ENCODE peak calls at places on chromosomes 2 and 18, in eight cellular contexts. F is PC-3, N is progenitor cell of endocrine pancreas, U is OCI-LY7, T is NB4, B is endothelial cell, C is HFF-Myc, V is pancreas. K is an unnamed sample.

GRCh38 chr2:227095346-227095745 is 68.7 kb downstream of the COL4A4 start:
- DNase-seq in F (no peak), N (no peak), U (no peak), T (no peak), B (peak; percentile 9), C (no peak), V (no peak), K (no peak)

GRCh38 chr2:121075006-121075545 is 209.9 kb downstream of the TFCP2L1 start:
- DNase-seq in F (peak; percentile 95), N (no peak), U (peak; percentile 26), T (peak; percentile 88), B (no peak), C (peak; percentile 90), V (no peak), K (no peak)

GRCh38 chr2:216633616-216634316 is 546 bp downstream of the IGFBP2 start:
- DNase-seq in F (peak; percentile 25), N (peak; percentile 45), U (no peak), T (peak; percentile 75), B (peak; percentile 41), C (no peak), V (peak; percentile 53), K (no peak)

GRCh38 chr2:7018261-7018701 is 101.1 kb downstream of the RNF144A start:
- DNase-seq in F (no peak), N (no peak), U (no peak), T (no peak), B (no peak), C (no peak), V (no peak), K (no peak)

GRCh38 chr2:13193900-13194299 is 477.2 kb downstream of the TRIB2 start:
- DNase-seq in F (peak; percentile 50), N (no peak), U (peak; percentile 23), T (peak; percentile 49), B (peak; percentile 7), C (no peak), V (no peak), K (peak; percentile 9)

GRCh38 chr2:202290970-202291369 is 25.4 kb downstream of the NOP58 start:
- DNase-seq in F (no peak), N (no peak), U (no peak), T (no peak), B (no peak), C (no peak), V (no peak), K (no peak)

GRCh38 chr2:131040661-131041401 is 52.4 kb downstream of the FAM168B start:
- DNase-seq in F (no peak), N (no peak), U (no peak), T (peak; percentile 27), B (no peak), C (no peak), V (peak; percentile 71), K (no peak)

GRCh38 chr2:143219266-143219665 is 90.0 kb downstream of the ARHGAP15 start:
- DNase-seq in F (peak; percentile 8), N (no peak), U (no peak), T (no peak), B (no peak), C (no peak), V (no peak), K (no peak)

GRCh38 chr18:13318644-13319501 is 100.3 kb downstream of the LDLRAD4 start:
- DNase-seq in F (no peak), N (no peak), U (no peak), T (peak; percentile 31), B (no peak), C (no peak), V (no peak), K (no peak)

GRCh38 chr2:210162466-210163124 is 8.6 kb downstream of the KANSL1L start:
- DNase-seq in F (no peak), N (no peak), U (no peak), T (peak; percentile 90), B (no peak), C (no peak), V (no peak), K (no peak)

GRCh38 chr18:51195602-51196115 is 1.8 kb downstream of the MEX3C start:
- DNase-seq in F (peak; percentile 27), N (no peak), U (no peak), T (peak; percentile 61), B (peak; percentile 22), C (no peak), V (peak; percentile 17), K (no peak)

GRCh38 chr18:6591491-6591890 is 138.0 kb upstream of the ARHGAP28 start:
- DNase-seq in F (peak; percentile 65), N (no peak), U (no peak), T (no peak), B (no peak), C (peak; percentile 27), V (no peak), K (no peak)

GRCh38 chr2:174059178-174059874 is 94.2 kb upstream of the SP3 start:
- DNase-seq in F (peak; percentile 42), N (no peak), U (no peak), T (peak; percentile 32), B (no peak), C (peak; percentile 73), V (no peak), K (no peak)

GRCh38 chr18:61528961-61529360 is 195.7 kb downstream of the CDH20 start:
- DNase-seq in F (no peak), N (no peak), U (no peak), T (no peak), B (no peak), C (no peak), V (no peak), K (no peak)

GRCh38 chr2:88658890-88659881 is 31.9 kb upstream of the EIF2AK3 start:
- DNase-seq in F (peak; percentile 86), N (no peak), U (no peak), T (no peak), B (peak; percentile 18), C (peak; percentile 72), V (no peak), K (no peak)

GRCh38 chr2:181070119-181070833 is 89.9 kb downstream of the UBE2E3 start:
- DNase-seq in F (peak; percentile 69), N (no peak), U (no peak), T (no peak), B (no peak), C (no peak), V (no peak), K (no peak)

GRCh38 chr2:134127496-134127895 is 126.4 kb upstream of the MGAT5 start:
- DNase-seq in F (no peak), N (no peak), U (no peak), T (no peak), B (no peak), C (no peak), V (no peak), K (peak; percentile 60)

GRCh38 chr2:235270951-235271350 is 222.9 kb upstream of the AGAP1 start:
- DNase-seq in F (no peak), N (no peak), U (no peak), T (peak; percentile 87), B (no peak), C (no peak), V (no peak), K (peak; percentile 44)

GRCh38 chr2:44938287-44939073 is 3.0 kb upstream of the SIX3 start:
- DNase-seq in F (peak; percentile 23), N (no peak), U (no peak), T (peak; percentile 75), B (no peak), C (no peak), V (no peak), K (peak; percentile 22)

GRCh38 chr18:70005580-70005979 is 57.9 kb upstream of the CD226 start:
- DNase-seq in F (no peak), N (no peak), U (no peak), T (no peak), B (no peak), C (no peak), V (no peak), K (no peak)
- TF ChIP-seq CTCF in F (no peak), N (no peak), U (no peak), T (no peak), B (no peak), C (no peak), V (no peak), K (no peak)

DNA sequence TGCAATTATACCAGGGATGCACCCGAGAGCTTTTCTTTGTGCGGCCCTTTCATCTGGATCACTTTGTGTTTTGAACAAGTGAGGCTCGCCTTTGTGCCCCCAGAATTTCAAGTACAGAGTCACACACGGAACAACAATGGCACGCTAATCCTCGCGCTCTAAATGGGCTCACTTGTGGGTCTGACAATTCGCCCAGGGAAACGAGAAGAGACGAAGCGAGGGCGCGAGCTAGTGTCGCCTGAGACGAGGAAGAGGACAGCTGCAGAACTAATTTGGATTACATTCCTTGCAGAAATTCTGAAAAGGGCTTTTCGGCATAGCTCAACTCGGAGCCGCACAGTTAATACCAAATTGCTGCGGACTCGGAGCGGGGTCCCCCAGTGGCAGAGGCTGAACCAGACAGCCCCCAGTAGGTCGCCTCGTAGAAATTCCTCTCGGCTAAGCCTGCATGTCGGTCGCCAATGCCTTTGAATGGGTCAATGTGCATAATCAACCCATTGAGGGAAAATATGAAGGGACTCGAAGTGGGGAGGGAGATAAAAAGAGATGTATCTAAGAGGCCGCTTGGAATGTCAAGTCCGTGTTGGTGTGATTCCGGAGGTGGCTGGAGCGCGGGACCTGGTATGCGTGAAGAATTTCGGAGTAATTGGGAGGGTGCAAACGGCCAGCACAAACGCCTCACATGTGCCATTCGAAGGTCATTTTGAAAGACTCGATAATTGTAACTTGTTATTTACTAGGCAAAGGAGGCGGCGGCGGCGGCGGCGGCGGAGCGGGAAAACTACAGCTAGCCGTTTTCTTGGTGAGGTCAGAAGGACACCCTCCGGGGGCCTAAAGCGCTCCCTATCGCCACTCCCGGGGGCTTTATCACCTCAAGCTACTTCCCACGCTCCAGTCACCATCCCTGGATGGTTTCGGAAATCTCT is 2.0 kb downstream of the ERBB4 start:
- DNase-seq in F (no peak), N (peak; percentile 19), U (no peak), T (no peak), B (peak; percentile 26), C (no peak), V (no peak), K (no peak)
- TF ChIP-seq CTCF in F (no peak), N (peak; percentile 26), U (no peak), T (no peak), B (no peak), C (no peak), V (no peak), K (no peak)

DNA sequence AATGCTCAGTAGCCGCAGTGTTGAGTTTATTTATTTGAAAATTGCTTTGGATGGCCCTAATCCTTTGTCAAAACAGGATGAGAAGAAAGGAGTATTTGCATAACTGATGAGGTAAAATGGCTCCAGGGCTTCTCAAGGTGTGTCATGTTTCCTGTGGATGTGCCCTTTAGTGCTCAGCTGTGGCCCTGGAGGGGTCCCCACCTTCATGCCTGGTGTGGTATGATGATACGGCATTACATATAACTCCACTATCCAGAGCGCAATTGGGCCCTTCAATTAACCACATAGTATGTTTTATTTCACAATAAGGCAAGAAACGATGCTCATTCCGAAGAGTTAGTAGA is 39.8 kb upstream of the TMEM178A start:
- DNase-seq in F (peak; percentile 41), N (no peak), U (no peak), T (no peak), B (no peak), C (no peak), V (no peak), K (no peak)
- TF ChIP-seq CTCF in F (no peak), N (no peak), U (no peak), T (no peak), B (no peak), C (no peak), V (no peak), K (no peak)

GRCh38 chr2:217669831-217670230 is 333.0 kb downstream of the TNS1 start:
- DNase-seq in F (peak; percentile 27), N (no peak), U (no peak), T (no peak), B (no peak), C (no peak), V (no peak), K (no peak)
- TF ChIP-seq CTCF in F (no peak), N (no peak), U (no peak), T (no peak), B (no peak), C (no peak), V (no peak), K (no peak)

K was measured in GM13976.